ENCODE peak calls at places on chromosomes 7 and 10, in eight cellular contexts. U is NCI-H2081; V is posterior vena cava; N is cardiac fibroblast; H is iPS-NIHi11; Z is T-helper 9 cell; R is EH; B is activated T-helper 9 cell treated with anti-CD3 and anti-CD28 coated beads, Interleukin-2, amount 50 U/mL, for 16 hours. P is an unnamed sample.

GRCh38 chr10:49505589-49505988 is 33.3 kb downstream of the ERCC6 start:
- DNase-seq in B (no peak), Z (no peak), V (no peak), H (no peak), U (no peak), N (no peak), R (no peak), P (no peak)

GRCh38 chr7:158093156-158093796 is 494.3 kb downstream of the PTPRN2 start:
- DNase-seq in R (no peak), Z (no peak), H (no peak), U (no peak), V (peak), B (no peak), N (no peak), P (no peak)

GRCh38 chr7:8639668-8640067 is 206.3 kb downstream of the NXPH1 start:
- DNase-seq in R (no peak), Z (no peak), B (no peak), H (no peak), V (no peak), U (no peak), N (no peak), P (no peak)

GRCh38 chr7:159031135-159031701 is 113.4 kb downstream of the VIPR2 start:
- DNase-seq in V (peak), R (no peak), Z (no peak), H (peak), N (peak), B (no peak), U (no peak), P (no peak)

GRCh38 chr10:72175166-72175565 is 40.6 kb upstream of the ANAPC16 start:
- DNase-seq in H (no peak), V (no peak), U (no peak), B (no peak), Z (no peak), R (peak), N (peak), P (no peak)

GRCh38 chr10:75613685-75614587 is 182.5 kb downstream of the LRMDA start:
- DNase-seq in R (no peak), U (no peak), V (no peak), N (peak), H (no peak), Z (no peak), B (no peak), P (no peak)

GRCh38 chr7:6649241-6649961 is 12.3 kb downstream of the ZNF316 start:
- DNase-seq in U (no peak), B (no peak), V (peak), H (peak), Z (no peak), N (no peak), R (no peak), P (no peak)

GRCh38 chr10:68734349-68734748 is 13.3 kb downstream of the CCAR1 start:
- DNase-seq in H (no peak), Z (no peak), B (no peak), N (no peak), V (no peak), R (no peak), U (no peak), P (no peak)

GRCh38 chr7:116208919-116209318 is 1.4 kb upstream of the TES start:
- DNase-seq in R (no peak), H (no peak), Z (no peak), U (no peak), B (no peak), V (no peak), N (no peak), P (no peak)

GRCh38 chr7:47516985-47517590 is 64.8 kb downstream of the TNS3 start:
- DNase-seq in V (peak), Z (no peak), B (no peak), H (no peak), U (peak), N (no peak), R (no peak), P (no peak)

GRCh38 chr7:137882261-137882668 is 35.5 kb upstream of the DGKI start:
- DNase-seq in Z (no peak), U (no peak), V (peak), R (peak), B (no peak), H (no peak), N (peak), P (no peak)

GRCh38 chr10:85124592-85124991 is 796.2 kb downstream of the CCSER2 start:
- DNase-seq in H (no peak), U (no peak), R (no peak), B (no peak), V (no peak), Z (no peak), N (peak), P (no peak)

GRCh38 chr7:36348256-36348655 is 41.4 kb upstream of the ANLN start:
- DNase-seq in R (peak), Z (no peak), V (no peak), B (no peak), H (no peak), N (peak), U (no peak), P (no peak)

GRCh38 chr7:12518920-12519681 is 51.4 kb upstream of the SCIN start:
- DNase-seq in R (peak), V (no peak), U (no peak), H (peak), B (no peak), Z (no peak), N (peak), P (no peak)

P was measured in CD4-positive, alpha-beta T cell.